ENCODE peak calls at places on chromosome 11, in six cellular contexts. P is astrocyte of the cerebellum; S is AG09319; Z is memory B cell; A is naive thymus-derived CD8-positive, alpha-beta T cell; H is GM04503. F is an unnamed sample.

GRCh38 chr11:71331631-71332030 is 79.3 kb upstream of the SHANK2 start:
- DNase-seq in A (no peak), H (no peak), S (no peak), Z (no peak), P (no peak), F (no peak)

GRCh38 chr11:96388891-96389603 is 665 bp downstream of the CCDC82 start:
- DNase-seq in A (no peak), P (no peak), H (no peak), S (no peak), Z (no peak), F (no peak)

GRCh38 chr11:3123316-3123715 is 41.8 kb downstream of the OSBPL5 start:
- DNase-seq in H (no peak), P (peak), S (no peak), A (no peak), Z (no peak), F (no peak)

GRCh38 chr11:61041755-61042518 is 60.4 kb upstream of the CD5 start:
- DNase-seq in Z (peak), P (no peak), H (no peak), A (peak), S (no peak), F (no peak)

GRCh38 chr11:126132319-126132718 is 69.7 kb upstream of the CDON start:
- DNase-seq in H (no peak), A (no peak), Z (no peak), S (no peak), P (peak), F (no peak)

GRCh38 chr11:11972942-11973341 is 35.5 kb downstream of the DKK3 start:
- DNase-seq in P (no peak), H (no peak), S (no peak), Z (no peak), A (no peak), F (no peak)

GRCh38 chr11:1255151-1255550 is 32.3 kb downstream of the MUC5B start:
- DNase-seq in S (no peak), A (no peak), H (no peak), P (no peak), Z (no peak), F (no peak)

GRCh38 chr11:34624069-34624468 is 3.2 kb downstream of the EHF start:
- DNase-seq in Z (peak), H (no peak), S (no peak), P (no peak), A (no peak), F (no peak)

GRCh38 chr11:65915821-65916251 is 3.0 kb downstream of the C11orf68 start:
- DNase-seq in A (no peak), P (peak), H (peak), S (peak), Z (no peak), F (peak)

GRCh38 chr11:134272381-134273316 is 3.5 kb upstream of the GLB1L3 start:
- DNase-seq in P (no peak), S (no peak), A (no peak), H (no peak), Z (no peak), F (peak)

GRCh38 chr11:86988351-86988881 is 33.2 kb upstream of the FZD4 start:
- DNase-seq in S (no peak), H (no peak), P (no peak), A (no peak), Z (no peak), F (no peak)

GRCh38 chr11:57641426-57641825 is 8.3 kb downstream of the YPEL4 start:
- DNase-seq in H (no peak), S (peak), P (no peak), A (no peak), Z (no peak), F (peak)

GRCh38 chr11:22624742-22625447 is 728 bp downstream of the FANCF start:
- DNase-seq in A (peak), H (no peak), P (peak), Z (no peak), S (peak), F (peak)

GRCh38 chr11:112013501-112014164 is 11.6 kb upstream of the DLAT start:
- DNase-seq in P (no peak), A (no peak), H (no peak), S (no peak), Z (no peak), F (no peak)

GRCh38 chr11:65918211-65919150 is at the start of gene C11orf68:
- DNase-seq in A (no peak), Z (no peak), P (no peak), H (no peak), S (no peak), F (no peak)

GRCh38 chr11:2256293-2256913 is 14.0 kb downstream of the ASCL2 start:
- DNase-seq in S (no peak), P (no peak), Z (no peak), H (no peak), A (no peak), F (no peak)

GRCh38 chr11:9060700-9061111 is 30.7 kb downstream of the SCUBE2 start:
- DNase-seq in S (no peak), P (no peak), H (no peak), A (no peak), Z (no peak), F (no peak)

GRCh38 chr11:122173587-122173986 is 57.6 kb upstream of the BLID start:
- DNase-seq in P (no peak), H (no peak), A (no peak), S (no peak), Z (no peak), F (no peak)

GRCh38 chr11:23022854-23023253 is 162.6 kb upstream of the CCDC179 start:
- DNase-seq in P (no peak), H (no peak), Z (no peak), S (no peak), A (no peak), F (no peak)

GRCh38 chr11:64304316-64305072 is 830 bp upstream of the ESRRA start:
- DNase-seq in P (peak), A (peak), Z (peak), H (no peak), S (peak), F (peak)

GRCh38 chr11:70060611-70061293 is 17.4 kb upstream of the ANO1 start:
- DNase-seq in S (no peak), P (no peak), H (no peak), Z (no peak), A (no peak), F (no peak)

F was measured in AG09309.